ENCODE peak calls at places on chromosome 22, in four cellular contexts. U is activated naive CD8-positive, alpha-beta T cell treated with anti-CD3 and anti-CD28 coated beads, Interleukin-2, amount 50 U/mL, for 16 hours; A is SJSA1; C is lower lobe of right lung. O is an unnamed sample.

GRCh38 chr22:40708177-40708576 is 28.9 kb downstream of the MCHR1 start:
- DNase-seq in U (no peak), A (no peak), C (no peak), O (no peak)

GRCh38 chr22:19576460-19577421 is 52.5 kb upstream of the CLDN5 start:
- DNase-seq in U (no peak), A (peak), C (no peak), O (no peak)

GRCh38 chr22:24768537-24769374 is 5.8 kb downstream of the PIWIL3 start:
- DNase-seq in U (no peak), A (peak), C (peak), O (peak)

GRCh38 chr22:35893698-35894097 is 134.9 kb downstream of the RBFOX2 start:
- DNase-seq in U (no peak), A (no peak), C (no peak), O (no peak)

GRCh38 chr22:27242111-27242436 is 559.5 kb downstream of the MN1 start:
- DNase-seq in U (no peak), A (no peak), C (no peak), O (no peak)

GRCh38 chr22:32627091-32627490 is 152.5 kb downstream of the FBXO7 start:
- DNase-seq in U (no peak), A (no peak), C (peak), O (no peak)

GRCh38 chr22:39013923-39014722 is at the start of gene APOBEC3C:
- DNase-seq in U (peak), A (peak), C (peak), O (no peak)

GRCh38 chr22:40308999-40309578 is 37.2 kb upstream of the ADSL start:
- DNase-seq in U (no peak), A (no peak), C (no peak), O (no peak)

GRCh38 chr22:25569983-25570382 is 5.5 kb downstream of the GRK3 start:
- DNase-seq in U (no peak), A (no peak), C (no peak), O (no peak)

GRCh38 chr22:20727118-20728015 is 46.5 kb upstream of the SERPIND1 start:
- DNase-seq in U (no peak), A (no peak), C (no peak), O (no peak)

GRCh38 chr22:28582806-28583205 is 96.8 kb downstream of the TTC28 start:
- DNase-seq in U (no peak), A (no peak), C (no peak), O (no peak)

GRCh38 chr22:20483771-20484170 is 11.8 kb downstream of the KLHL22 start:
- DNase-seq in U (no peak), A (no peak), C (no peak), O (no peak)

GRCh38 chr22:40502919-40503318 is 132.5 kb downstream of the SGSM3 start:
- DNase-seq in U (no peak), A (no peak), C (no peak), O (no peak)

GRCh38 chr22:41687901-41688364 is 734 bp downstream of the SNU13 start:
- DNase-seq in U (no peak), A (no peak), C (peak), O (no peak)

GRCh38 chr22:37023743-37024338 is 4.3 kb downstream of the MPST start:
- DNase-seq in U (no peak), A (no peak), C (no peak), O (no peak)

GRCh38 chr22:49084203-49084602 is 743.5 kb downstream of the BRD1 start:
- DNase-seq in U (no peak), A (no peak), C (no peak), O (no peak)

GRCh38 chr22:27692243-27692642 is 109.3 kb downstream of the MN1 start:
- DNase-seq in U (no peak), A (no peak), C (no peak), O (no peak)

GRCh38 chr22:24576793-24577192 is 16.1 kb downstream of the LRRC75B start:
- DNase-seq in U (no peak), A (no peak), C (no peak), O (no peak)

GRCh38 chr22:41526802-41527799 is 17.2 kb downstream of the POLR3H start:
- DNase-seq in U (no peak), A (no peak), C (peak), O (no peak)

GRCh38 chr22:42439021-42439420 is 6.8 kb upstream of the NFAM1 start:
- DNase-seq in U (no peak), A (no peak), C (no peak), O (no peak)

O was measured in NCI-H748 treated with DMSO at 0.1 percent for 48 hours.